ENCODE peak calls at places on chromosomes 11 and 22, in four cellular contexts. Q is effector memory CD4-positive, alpha-beta T cell; Y is kidney; H is HCT116. U is an unnamed sample.
A peak's percentile ranks its signal among the peaks of the same experiment; 100 is the strongest.

GRCh38 chr11:94129505-94130335 is 1.1 kb downstream of the PANX1 start:
- DNase-seq in Q (no peak), Y (no peak), H (peak; percentile 56), U (no peak)

GRCh38 chr22:38850941-38851849 is 7.4 kb upstream of the NPTXR start:
- DNase-seq in Q (no peak), Y (peak; percentile 56), H (peak; percentile 46), U (no peak)

GRCh38 chr11:5700422-5701064 is 11.0 kb downstream of the TRIM22 start:
- DNase-seq in Q (no peak), Y (no peak), H (no peak), U (no peak)

GRCh38 chr11:2771758-2772466 is 72.1 kb upstream of the KCNQ1OT1 start:
- DNase-seq in Q (no peak), Y (peak; percentile 51), H (no peak), U (peak; percentile 3)

GRCh38 chr11:72075109-72075508 is 5.2 kb downstream of the NUMA1 start:
- DNase-seq in Q (no peak), Y (no peak), H (no peak), U (no peak)

GRCh38 chr11:74319139-74319538 is 7.7 kb upstream of the P4HA3 start:
- DNase-seq in Q (no peak), Y (no peak), H (no peak), U (no peak)

GRCh38 chr22:39908121-39908520 is 7.2 kb downstream of the GRAP2 start:
- DNase-seq in Q (no peak), Y (no peak), H (no peak), U (no peak)

GRCh38 chr11:23932485-23932898 is 564.4 kb upstream of the LUZP2 start:
- DNase-seq in Q (no peak), Y (no peak), H (no peak), U (no peak)

GRCh38 chr11:1952806-1953482 is 5.8 kb downstream of the MRPL23 start:
- DNase-seq in Q (no peak), Y (no peak), H (no peak), U (no peak)

DNA sequence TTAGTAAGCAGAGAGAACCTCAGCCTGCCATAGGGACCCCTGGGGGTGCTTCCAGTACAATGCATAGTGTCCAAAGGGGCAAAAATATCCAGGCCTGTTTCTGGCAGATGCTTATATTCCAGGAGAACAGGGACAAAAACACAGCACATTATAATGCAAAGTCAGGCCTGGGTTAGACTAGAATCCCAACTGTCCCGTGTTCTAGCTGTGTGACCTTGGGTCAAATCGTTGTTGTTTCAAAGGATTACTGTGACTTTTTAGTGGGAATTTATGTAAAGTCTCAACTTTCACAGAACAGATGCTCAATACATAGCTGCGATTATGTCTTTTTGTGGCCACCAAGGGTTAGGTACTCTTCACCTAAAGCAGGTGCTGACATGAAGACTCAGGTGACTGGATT is 86.0 kb downstream of the USP35 start:
- DNase-seq in Q (no peak), Y (no peak), H (no peak), U (no peak)
- H3K9me3 ChIP-seq in Q (no peaks in the 10 kb centered on the region), Y (peaks cover 7% of the 10 kb centered on the region), H (no peaks in the 10 kb centered on the region), U (peaks cover 3% of the 10 kb centered on the region)

DNA sequence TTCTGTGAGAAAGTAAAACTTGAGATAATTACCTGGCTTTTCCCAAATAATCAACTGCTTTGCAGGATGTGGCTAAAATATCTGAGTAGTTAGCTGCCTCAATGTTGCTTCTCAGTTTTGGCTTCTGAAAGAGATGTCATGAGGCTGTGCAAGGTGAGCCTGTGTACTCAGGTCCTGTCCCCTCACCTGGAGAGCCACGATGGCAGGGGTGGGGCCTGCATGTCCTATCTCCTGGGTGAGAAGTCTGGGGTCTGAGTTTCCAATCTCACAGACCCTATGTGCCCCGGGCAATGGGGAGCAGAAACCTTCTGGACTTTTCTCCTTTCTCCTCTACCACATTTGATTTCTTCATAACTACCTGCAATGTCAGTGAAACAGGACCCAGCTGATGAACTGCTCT is 338.6 kb upstream of the B3GAT1 start:
- DNase-seq in Q (no peak), Y (no peak), H (no peak), U (no peak)
- H3K9me3 ChIP-seq in Q (no peaks in the 10 kb centered on the region), Y (peaks cover 14% of the 10 kb centered on the region), H (no peaks in the 10 kb centered on the region), U (no peaks in the 10 kb centered on the region)

DNA sequence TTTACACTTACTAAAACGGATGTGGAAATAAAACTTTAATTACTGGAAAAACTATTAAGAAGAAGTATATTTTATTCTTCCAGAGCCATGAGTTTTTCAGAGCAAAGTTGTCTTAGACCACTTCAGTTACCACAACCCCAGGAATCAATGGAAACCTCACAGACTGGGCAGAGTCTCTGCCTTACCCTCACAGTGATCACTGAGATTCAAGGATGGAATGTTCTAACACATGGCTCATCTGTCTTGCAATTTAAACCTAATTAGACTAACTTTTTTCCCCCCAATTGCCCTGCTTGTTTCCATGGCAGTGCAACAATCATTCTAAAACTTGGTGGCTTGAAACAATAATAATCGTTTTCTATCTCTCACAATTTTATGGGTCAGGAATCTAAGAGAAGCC is 121.0 kb upstream of the SLC5A12 start:
- DNase-seq in Q (no peak), Y (no peak), H (no peak), U (no peak)
- H3K9me3 ChIP-seq in Q (no peaks in the 10 kb centered on the region), Y (no peaks in the 10 kb centered on the region), H (peaks cover 7% of the 10 kb centered on the region), U (no peaks in the 10 kb centered on the region)

DNA sequence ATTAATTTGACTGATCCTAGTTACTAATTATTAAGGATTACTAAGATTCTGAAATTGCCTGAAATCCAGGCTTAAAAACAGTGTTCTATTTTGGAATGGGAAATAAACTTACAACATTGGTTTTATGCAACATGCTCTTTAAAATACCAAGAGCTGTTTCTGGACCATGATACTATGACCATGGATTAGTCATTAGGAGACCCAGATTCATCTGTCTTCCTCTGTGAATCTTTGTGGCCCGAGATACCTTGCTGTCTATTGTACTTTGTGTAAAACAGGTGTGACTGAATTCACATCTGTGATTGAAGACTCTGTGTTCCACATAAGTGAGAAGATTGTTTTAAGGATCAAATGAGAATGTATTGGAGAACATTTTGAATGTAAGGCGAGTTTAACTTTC is 98.8 kb downstream of the HSD17B12 start:
- DNase-seq in Q (no peak), Y (no peak), H (no peak), U (no peak)
- H3K9me3 ChIP-seq in Q (no peaks in the 10 kb centered on the region), Y (peaks cover 2% of the 10 kb centered on the region), H (no peaks in the 10 kb centered on the region), U (no peaks in the 10 kb centered on the region)

U was measured in T-helper 17 cell.